ENCODE peak calls at places on chromosomes 7 and 10, in nine cellular contexts. K is A549, B is upper lobe of left lung, H is esophagus squamous epithelium, A is body of pancreas, Z is heart left ventricle, F is HCT116, S is H1, C is transverse colon. V is an unnamed sample.

GRCh38 chr7:150806863-150807262 is 6.3 kb downstream of the TMEM176A start:
- DNase-seq in K (no peak), B (no peak), H (no peak), A (no peak), Z (no peak), F (no peak), S (no peak), C (no peak), V (no peak)

GRCh38 chr7:71325151-71325550 is 193.2 kb downstream of the GALNT17 start:
- DNase-seq in K (no peak), B (no peak), H (no peak), A (no peak), Z (no peak), F (no peak), S (no peak), C (no peak), V (no peak)

GRCh38 chr7:94763268-94763667 is 107.3 kb upstream of the SGCE start:
- DNase-seq in K (no peak), B (no peak), H (no peak), A (no peak), Z (no peak), F (no peak), S (no peak), C (no peak), V (no peak)

GRCh38 chr7:91082038-91082437 is 182.2 kb upstream of the FZD1 start:
- DNase-seq in K (no peak), B (no peak), H (no peak), A (no peak), Z (no peak), F (no peak), S (no peak), C (no peak), V (no peak)

GRCh38 chr10:119897366-119897765 is 4.8 kb downstream of the SEC23IP start:
- DNase-seq in K (no peak), B (no peak), H (no peak), A (no peak), Z (no peak), F (no peak), S (no peak), C (no peak), V (no peak)

GRCh38 chr7:88243345-88243909 is 23.6 kb upstream of the SRI start:
- DNase-seq in K (peak; percentile 25), B (peak; percentile 42), H (no peak), A (peak; percentile 22), Z (no peak), F (peak; percentile 60), S (peak; percentile 45), C (no peak), V (no peak)

GRCh38 chr7:132141109-132141508 is 435.2 kb downstream of the PLXNA4 start:
- DNase-seq in K (no peak), B (no peak), H (no peak), A (no peak), Z (no peak), F (no peak), S (no peak), C (no peak), V (no peak)

GRCh38 chr7:25578991-25579687 is 350.9 kb upstream of the NPVF start:
- DNase-seq in K (no peak), B (no peak), H (no peak), A (no peak), Z (no peak), F (no peak), S (no peak), C (no peak), V (no peak)

GRCh38 chr10:71735709-71736569 is 16.4 kb upstream of the C10orf105 start:
- DNase-seq in K (no peak), B (peak; percentile 71), H (no peak), A (no peak), Z (no peak), F (no peak), S (no peak), C (peak; percentile 62), V (no peak)

GRCh38 chr10:63576501-63576900 is 55.3 kb downstream of the REEP3 start:
- DNase-seq in K (no peak), B (no peak), H (no peak), A (no peak), Z (no peak), F (no peak), S (no peak), C (no peak), V (no peak)

GRCh38 chr10:5147255-5147980 is 37.5 kb downstream of the AKR1C8 start:
- DNase-seq in K (peak; percentile 15), B (no peak), H (no peak), A (peak; percentile 70), Z (no peak), F (no peak), S (no peak), C (peak; percentile 48), V (no peak)

GRCh38 chr10:11757452-11757819 is 15.3 kb downstream of the ECHDC3 start:
- DNase-seq in K (no peak), B (peak; percentile 77), H (no peak), A (peak; percentile 82), Z (peak; percentile 69), F (no peak), S (no peak), C (no peak), V (no peak)

GRCh38 chr7:142482899-142483658 is 225.2 kb upstream of the PRSS58 start:
- DNase-seq in K (peak; percentile 25), B (no peak), H (no peak), A (peak; percentile 59), Z (no peak), F (peak; percentile 35), S (peak; percentile 69), C (peak; percentile 69), V (no peak)

GRCh38 chr10:8898745-8899330 is 844.4 kb downstream of the GATA3 start:
- DNase-seq in K (no peak), B (no peak), H (no peak), A (no peak), Z (no peak), F (no peak), S (no peak), C (no peak), V (no peak)

GRCh38 chr7:36368496-36368895 is 21.2 kb upstream of the ANLN start:
- DNase-seq in K (no peak), B (no peak), H (no peak), A (no peak), Z (no peak), F (no peak), S (no peak), C (no peak), V (no peak)

GRCh38 chr10:98446656-98447221 is at the start of gene HPS1:
- DNase-seq in K (peak; percentile 80), B (peak; percentile 83), H (no peak), A (peak; percentile 85), Z (peak; percentile 88), F (no peak), S (peak; percentile 86), C (peak; percentile 87), V (no peak)
- TF ChIP-seq POLR2A in K (peak; percentile 82), B (no peak), H (no peak), A (peak; percentile 90), Z (peak; percentile 51), F (peak; percentile 80), S (no peak), C (peak; percentile 93), V (peak; percentile 88)

GRCh38 chr10:132329565-132330485 is 2.2 kb upstream of the LRRC27 start:
- DNase-seq in K (peak; percentile 69), B (peak; percentile 67), H (no peak), A (no peak), Z (no peak), F (no peak), S (no peak), C (no peak), V (no peak)
- H3K27ac ChIP-seq in K (peak overlapping the region; percentile 95), B (peak overlapping the region; percentile 42), H (peak overlapping the region; percentile 22), A (no peak overlapping the region), Z (no peak overlapping the region), F (peak overlapping the region; percentile 85), S (no peak overlapping the region), C (peak overlapping the region; percentile 4), V (no peak overlapping the region)

GRCh38 chr7:741850-742249 is 14.8 kb upstream of the PRKAR1B start:
- DNase-seq in K (no peak), B (peak; percentile 12), H (no peak), A (no peak), Z (peak; percentile 14), F (no peak), S (no peak), C (no peak), V (no peak)

GRCh38 chr7:738723-739454 is 11.8 kb upstream of the PRKAR1B start:
- DNase-seq in K (no peak), B (peak; percentile 14), H (no peak), A (no peak), Z (peak; percentile 43), F (no peak), S (no peak), C (no peak), V (no peak)

GRCh38 chr7:741191-741671 is 14.2 kb upstream of the PRKAR1B start:
- DNase-seq in K (no peak), B (no peak), H (no peak), A (no peak), Z (peak; percentile 10), F (no peak), S (no peak), C (no peak), V (no peak)

GRCh38 chr7:739455-739963 is 12.4 kb upstream of the PRKAR1B start:
- DNase-seq in K (no peak), B (peak; percentile 14), H (no peak), A (no peak), Z (peak; percentile 8), F (no peak), S (no peak), C (no peak), V (no peak)

GRCh38 chr7:739964-740942 is 13.2 kb upstream of the PRKAR1B start:
- DNase-seq in K (no peak), B (no peak), H (no peak), A (no peak), Z (peak; percentile 16), F (no peak), S (no peak), C (no peak), V (no peak)
- TF ChIP-seq POLR2A in K (no peak), B (no peak), H (no peak), A (no peak), Z (no peak), F (no peak), S (no peak), C (no peak), V (no peak)

GRCh38 chr7:130888468-130888867 is 154.5 kb upstream of the KLF14 start:
- DNase-seq in K (no peak), B (no peak), H (no peak), A (no peak), Z (no peak), F (no peak), S (no peak), C (no peak), V (no peak)
- H3K27ac ChIP-seq in K (peak overlapping the region; percentile 94), B (peak overlapping the region; percentile 79), H (peak overlapping the region; percentile 64), A (no peak overlapping the region), Z (no peak overlapping the region), F (peak overlapping the region; percentile 100), S (no peak overlapping the region), C (no peak overlapping the region), V (peak overlapping the region; percentile 93)

GRCh38 chr7:2843711-2844152 is 376 bp downstream of the GNA12 start:
- DNase-seq in K (no peak), B (peak; percentile 40), H (no peak), A (peak; percentile 48), Z (peak; percentile 42), F (no peak), S (no peak), C (peak; percentile 48), V (no peak)
- TF ChIP-seq POLR2A in K (no peak), B (no peak), H (no peak), A (no peak), Z (no peak), F (no peak), S (no peak), C (no peak), V (no peak)

GRCh38 chr7:157117796-157118195 is 20.9 kb upstream of the UBE3C start:
- DNase-seq in K (no peak), B (no peak), H (no peak), A (no peak), Z (no peak), F (no peak), S (no peak), C (no peak), V (no peak)
- H3K27ac ChIP-seq in K (no peak overlapping the region), B (no peak overlapping the region), H (no peak overlapping the region), A (no peak overlapping the region), Z (no peak overlapping the region), F (no peak overlapping the region), S (no peak overlapping the region), C (no peak overlapping the region), V (no peak overlapping the region)